ENCODE peak calls at places on chromosomes 6 and 20, in five cellular contexts. B is CD4-positive, alpha-beta T cell; Y is lower leg skin; Q is mucosa of descending colon; Z is psoas muscle. D is an unnamed sample.

GRCh38 chr6:166488081-166488685 is 98.3 kb downstream of the RAMACL start:
- DNase-seq in Y (peak), Z (peak), Q (peak), B (peak), D (no peak)

GRCh38 chr20:40930561-40930960 is 98.1 kb upstream of the TOP1 start:
- DNase-seq in Y (no peak), B (no peak), Z (no peak), Q (no peak), D (no peak)

GRCh38 chr6:10733151-10733715 is 10.4 kb downstream of the TMEM14C start:
- DNase-seq in B (no peak), Z (no peak), Y (no peak), Q (no peak), D (peak)

GRCh38 chr6:18307006-18307405 is 42.7 kb upstream of the DEK start:
- DNase-seq in Y (no peak), Q (no peak), B (no peak), Z (no peak), D (no peak)

GRCh38 chr6:132289761-132290160 is 111.5 kb downstream of the MOXD1 start:
- DNase-seq in Y (no peak), B (no peak), Q (no peak), Z (no peak), D (no peak)

GRCh38 chr6:53530346-53530745 is 14.6 kb downstream of the GCLC start:
- DNase-seq in Z (no peak), Q (no peak), Y (no peak), B (no peak), D (no peak)

GRCh38 chr6:97917369-97917768 is 634.4 kb upstream of the MMS22L start:
- DNase-seq in Z (no peak), B (no peak), Y (no peak), Q (no peak), D (no peak)

GRCh38 chr6:28838289-28838633 is 85.5 kb downstream of the TRIM27 start:
- DNase-seq in Q (peak), B (peak), Y (peak), Z (peak), D (no peak)

GRCh38 chr6:28315628-28316027 is 20.3 kb downstream of the ZSCAN31 start:
- DNase-seq in Q (no peak), B (no peak), Z (no peak), Y (no peak), D (no peak)

GRCh38 chr6:105851586-105851985 is 234.6 kb upstream of the PRDM1 start:
- DNase-seq in B (no peak), Y (no peak), Z (no peak), Q (no peak), D (no peak)

GRCh38 chr6:38080349-38080748 is 260.8 kb downstream of the ZFAND3 start:
- DNase-seq in B (no peak), Q (no peak), Z (no peak), Y (no peak), D (no peak)

GRCh38 chr20:41344477-41344876 is 3.9 kb downstream of the LPIN3 start:
- DNase-seq in Q (peak), B (no peak), Z (no peak), Y (no peak), D (no peak)

GRCh38 chr6:163513003-163513402 is 98.5 kb downstream of the QKI start:
- DNase-seq in B (no peak), Z (no peak), Q (no peak), Y (no peak), D (no peak)

GRCh38 chr6:15387118-15387517 is 141.2 kb downstream of the JARID2 start:
- DNase-seq in Q (no peak), B (no peak), Y (no peak), Z (no peak), D (no peak)

GRCh38 chr6:137095093-137095492 is 50.3 kb upstream of the IL20RA start:
- DNase-seq in Z (no peak), Y (no peak), Q (no peak), B (no peak), D (no peak)

GRCh38 chr6:142822383-142822782 is 122.6 kb downstream of the HIVEP2 start:
- DNase-seq in B (no peak), Y (no peak), Q (no peak), Z (no peak), D (no peak)

GRCh38 chr6:144922120-144922722 is 637.1 kb downstream of the UTRN start:
- DNase-seq in Q (no peak), B (no peak), Z (no peak), Y (peak), D (no peak)

GRCh38 chr6:149268146-149268545 is 49.4 kb upstream of the TAB2 start:
- DNase-seq in B (no peak), Q (no peak), Z (no peak), Y (no peak), D (no peak)

GRCh38 chr6:168188974-168189678 is 110.1 kb upstream of the FRMD1 start:
- DNase-seq in B (no peak), Y (no peak), Q (no peak), Z (no peak), D (peak)

GRCh38 chr6:128713461-128713860 is 169.5 kb upstream of the LAMA2 start:
- DNase-seq in Z (no peak), Y (no peak), B (no peak), Q (no peak), D (no peak)

GRCh38 chr6:37170273-37171140 is 555 bp downstream of the PIM1 start:
- DNase-seq in Z (peak), B (peak), Y (peak), Q (no peak), D (peak)

GRCh38 chr6:7591770-7592169 is 1.8 kb downstream of the SNRNP48 start:
- DNase-seq in Q (no peak), B (no peak), Y (no peak), Z (no peak), D (no peak)

GRCh38 chr20:18404172-18404571 is 62.7 kb downstream of the DZANK1 start:
- DNase-seq in B (no peak), Q (no peak), Y (no peak), Z (no peak), D (no peak)

GRCh38 chr6:3261921-3262320 is 3.2 kb downstream of the PSMG4 start:
- DNase-seq in Y (no peak), Q (peak), Z (no peak), B (no peak), D (no peak)

GRCh38 chr20:31570735-31571617 is 34.1 kb upstream of the ID1 start:
- DNase-seq in Q (no peak), B (no peak), Z (no peak), Y (no peak), D (no peak)

GRCh38 chr6:39203804-39204495 is 25.3 kb downstream of the KCNK5 start:
- DNase-seq in Q (peak), B (no peak), Z (no peak), Y (no peak), D (no peak)

GRCh38 chr6:22302828-22303227 is 6.0 kb upstream of the PRL start:
- DNase-seq in Y (no peak), Z (no peak), Q (no peak), B (no peak), D (no peak)

GRCh38 chr6:127176175-127176574 is 57.7 kb downstream of the RSPO3 start:
- DNase-seq in Q (no peak), B (no peak), Y (no peak), Z (no peak), D (no peak)

GRCh38 chr20:62088258-62089127 is 22.8 kb upstream of the TAF4 start:
- DNase-seq in B (no peak), Q (no peak), Y (no peak), Z (no peak), D (no peak)

GRCh38 chr6:69973138-69973537 is 106.8 kb downstream of the COL19A1 start:
- DNase-seq in Z (no peak), Y (no peak), Q (no peak), B (no peak), D (no peak)

GRCh38 chr6:71079707-71080106 is 122.8 kb upstream of the B3GAT2 start:
- DNase-seq in Z (no peak), Q (no peak), Y (no peak), B (no peak), D (no peak)

DNA sequence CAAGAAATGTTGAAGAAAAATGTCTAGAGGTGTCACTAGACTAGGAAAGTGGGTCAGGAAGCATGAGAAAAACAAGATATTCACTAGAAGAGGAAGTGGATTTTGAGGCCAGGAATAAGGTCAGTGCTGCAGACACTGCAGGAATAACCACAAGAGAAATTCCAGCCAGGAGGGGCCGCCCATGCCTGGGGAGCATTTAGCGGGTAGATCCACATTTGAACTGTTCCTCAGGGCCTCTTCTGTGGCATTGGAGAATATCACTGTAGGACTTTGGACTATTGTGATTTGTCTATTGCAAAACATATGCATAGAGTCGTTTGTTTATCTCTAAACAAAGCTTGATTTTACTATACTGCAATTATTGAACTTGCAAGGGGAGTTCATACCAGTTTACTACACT is 49.6 kb upstream of the CCDC28A start:
- DNase-seq in B (no peak), Q (no peak), Z (peak), Y (peak), D (no peak)
- TF ChIP-seq CTCF in B (no peak), Q (no peak), Z (no peak), Y (no peak), D (peak)

GRCh38 chr6:36075656-36076055 is 48.0 kb downstream of the MAPK14 start:
- DNase-seq in Y (no peak), B (no peak), Q (peak), Z (no peak), D (no peak)
- TF ChIP-seq CTCF in Y (no peak), B (peak), Q (no peak), Z (no peak), D (no peak)

DNA sequence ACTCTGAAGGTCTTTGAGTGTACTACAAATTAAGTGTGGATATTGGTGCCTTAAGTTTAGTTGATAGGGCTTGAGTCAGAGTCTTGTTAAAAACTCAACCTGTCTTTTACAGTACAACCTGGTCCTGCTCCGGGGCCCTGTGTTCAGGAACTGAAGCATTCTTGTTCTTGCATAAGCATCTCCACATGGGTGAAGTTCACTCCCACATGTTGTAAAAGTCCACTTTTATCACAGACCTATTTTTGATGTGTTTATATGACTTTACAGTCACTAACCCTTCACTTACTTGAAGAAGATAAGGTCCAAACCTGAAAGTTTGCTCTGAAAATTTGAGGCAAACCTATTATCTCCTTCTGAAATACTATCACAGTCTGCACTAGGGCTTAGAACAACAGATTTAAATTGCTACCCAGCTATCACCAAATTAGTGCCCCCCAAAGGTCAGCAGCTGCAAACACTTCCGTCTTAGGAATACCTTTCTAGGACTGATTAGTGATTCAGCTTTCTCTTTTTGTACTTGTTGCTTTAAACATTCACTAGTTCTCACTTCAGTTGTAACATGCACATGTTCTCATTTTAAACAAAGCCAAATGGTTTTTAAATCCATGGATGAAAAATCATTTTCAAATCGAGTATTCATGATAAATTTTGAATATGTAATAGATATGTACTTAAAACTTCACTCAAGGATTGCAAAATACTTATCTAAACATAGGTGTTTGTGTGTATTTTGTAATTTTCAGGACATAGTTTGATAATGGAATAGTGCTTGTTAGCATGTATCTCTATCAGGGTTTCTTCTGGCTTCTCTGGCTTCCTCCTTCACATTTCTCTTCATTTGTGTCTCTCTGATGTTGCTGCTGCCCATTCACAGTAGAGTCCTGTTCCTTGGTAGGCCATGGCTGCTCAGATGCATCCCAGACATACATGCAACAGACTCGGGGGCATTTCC is 469.8 kb upstream of the SOX4 start:
- DNase-seq in Q (no peak), Y (no peak), B (no peak), Z (no peak), D (no peak)
- TF ChIP-seq CTCF in Q (no peak), Y (no peak), B (no peak), Z (no peak), D (no peak)

GRCh38 chr6:125789576-125790402 is 971 bp upstream of the NCOA7 start:
- DNase-seq in Q (peak), B (peak), Z (peak), Y (peak), D (no peak)

GRCh38 chr6:125784365-125784764 is 6.4 kb upstream of the NCOA7 start:
- DNase-seq in Y (no peak), Z (no peak), Q (no peak), B (no peak), D (no peak)

GRCh38 chr6:125789167-125789566 is 1.6 kb upstream of the NCOA7 start:
- DNase-seq in Z (no peak), Y (no peak), Q (no peak), B (no peak), D (no peak)

GRCh38 chr6:125790403-125791150 is at the start of gene NCOA7:
- DNase-seq in Z (peak), B (peak), Y (peak), Q (peak), D (peak)

DNA sequence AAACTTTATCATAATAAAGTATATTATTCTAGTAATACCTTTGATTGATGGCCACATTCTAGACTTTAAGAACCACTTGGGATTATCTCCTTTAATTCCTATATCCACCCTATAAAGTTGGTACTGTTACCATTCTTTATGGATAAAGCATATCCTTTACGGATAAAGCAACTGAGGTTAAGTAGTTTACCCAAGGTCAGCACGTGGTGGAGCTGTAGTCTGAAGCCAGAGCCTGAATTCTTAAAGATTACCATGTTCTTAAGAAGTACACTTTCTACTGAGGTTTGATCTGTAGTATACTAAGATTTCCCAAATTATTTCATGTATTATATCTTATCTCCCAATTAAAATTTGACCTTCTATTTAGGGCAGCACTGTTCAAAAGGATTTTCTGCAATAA is 3.0 kb upstream of the NCOA7 start:
- DNase-seq in Z (no peak), Q (no peak), B (no peak), Y (no peak), D (no peak)
- TF ChIP-seq CTCF in Z (peak), Q (no peak), B (no peak), Y (no peak), D (peak)

DNA sequence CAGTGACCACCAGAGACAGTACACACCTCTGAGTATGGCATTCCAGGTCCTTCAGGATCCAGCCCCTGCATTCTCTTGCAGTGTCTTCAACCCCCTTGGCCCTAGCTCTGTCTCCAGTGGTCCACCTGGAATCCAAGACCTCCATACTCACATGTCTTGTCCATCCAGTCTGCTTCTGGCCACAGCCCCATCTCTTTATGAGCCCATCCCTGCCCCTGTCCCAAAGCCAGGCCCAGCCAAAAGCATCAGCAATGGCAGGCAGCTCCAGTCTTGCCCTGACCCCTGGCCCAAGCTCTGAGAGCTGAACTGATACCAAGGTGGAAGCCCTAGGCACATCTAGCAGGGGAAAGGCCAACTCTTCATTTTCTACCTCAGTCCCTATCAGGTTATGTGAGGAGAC is 119.6 kb upstream of the PTPRT start:
- DNase-seq in Q (no peak), B (no peak), Y (no peak), Z (no peak), D (no peak)
- TF ChIP-seq CTCF in Q (no peak), B (no peak), Y (no peak), Z (no peak), D (no peak)

DNA sequence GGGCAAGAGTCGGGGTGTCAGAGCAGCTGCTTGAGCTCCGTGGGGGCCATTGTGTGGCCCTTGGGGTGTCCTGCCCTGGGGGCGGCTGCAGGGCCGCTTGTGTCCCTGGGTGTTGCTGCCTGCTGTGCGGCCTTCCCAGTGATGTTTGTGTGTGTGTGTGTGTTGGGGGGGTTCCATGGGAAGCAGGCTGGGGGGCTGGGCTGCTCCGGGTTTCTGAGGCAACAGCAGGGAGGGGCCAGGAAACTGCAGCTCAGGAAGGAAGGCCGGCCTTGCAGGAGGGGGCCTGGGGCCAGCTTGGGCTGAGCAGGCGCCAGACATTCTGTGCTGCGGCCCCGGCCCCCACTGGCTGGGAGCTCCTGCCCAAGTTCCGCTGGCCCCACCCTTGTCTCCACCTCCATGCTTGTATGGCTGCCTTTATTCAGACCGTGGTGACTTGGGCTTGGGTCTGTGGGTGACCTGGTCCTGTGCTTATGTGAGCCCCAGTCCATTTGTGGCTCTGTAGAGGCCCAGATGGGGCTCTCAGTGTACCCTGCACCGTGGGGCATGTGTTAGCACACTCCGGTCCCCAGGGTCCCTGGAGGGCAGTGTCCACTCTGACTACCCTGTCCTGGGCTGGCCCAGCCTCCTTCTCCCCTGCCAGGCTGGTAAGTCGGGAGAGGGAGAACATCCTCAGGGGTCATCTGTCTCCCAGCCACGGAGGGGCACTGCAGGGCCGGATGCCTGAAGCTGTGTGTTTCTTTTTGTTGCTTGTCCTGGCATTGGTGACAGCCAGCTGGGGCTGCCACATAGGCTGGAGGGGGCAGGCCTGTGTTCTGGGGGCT is 4.6 kb upstream of the SOX18 start:
- DNase-seq in B (no peak), Y (no peak), Q (no peak), Z (peak), D (no peak)
- TF ChIP-seq CTCF in B (no peak), Y (no peak), Q (no peak), Z (no peak), D (peak)

DNA sequence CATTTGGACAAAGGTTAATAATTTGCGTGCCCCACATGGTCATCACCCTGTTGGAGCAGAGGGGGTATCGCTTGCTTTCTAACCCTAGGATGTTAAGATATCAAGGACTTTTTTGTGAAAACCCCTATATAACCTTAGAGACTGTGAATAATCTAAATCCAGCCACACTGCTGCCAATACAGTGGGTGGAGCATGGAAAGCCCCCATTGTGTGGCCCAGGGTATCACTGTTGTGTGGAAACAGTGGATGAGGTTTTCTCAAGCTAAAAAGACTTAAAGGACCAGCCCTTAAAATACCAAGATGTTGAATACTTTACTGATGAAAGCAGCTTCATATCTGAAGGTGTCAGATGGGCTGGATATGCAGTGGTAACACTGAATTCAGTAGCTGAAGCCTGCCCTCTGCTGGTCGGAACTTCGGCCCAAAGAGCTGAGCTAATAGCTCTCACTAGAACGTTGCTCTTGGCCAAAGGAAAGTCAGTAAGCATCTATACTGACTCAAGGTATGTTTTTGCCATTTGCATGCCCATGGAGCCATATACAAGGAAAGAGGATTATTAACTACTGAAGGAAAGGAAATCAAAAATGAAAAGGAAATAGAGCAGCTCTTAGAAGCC is 695.2 kb downstream of the PHF3 start:
- DNase-seq in Z (peak), Y (peak), B (no peak), Q (peak), D (no peak)
- TF ChIP-seq CTCF in Z (peak), Y (no peak), B (no peak), Q (peak), D (peak)

GRCh38 chr20:46894579-46894958 is at the start of gene EYA2:
- DNase-seq in Y (no peak), B (no peak), Z (peak), Q (peak), D (no peak)
- TF ChIP-seq CTCF in Y (no peak), B (no peak), Z (no peak), Q (no peak), D (no peak)